ENCODE peak calls at places on chromosomes 3 and 15, in six cellular contexts. Q is HT-29; U is stimulated activated CD8-positive, alpha-beta memory T cell treated with anti-CD3 and anti-CD28 coated beads, Interleukin-12 subunit alpha, Interleukin-12 subunit beta, amount 100 ng/mL, for 4 hours; A is epithelial cell of esophagus; L is gastrocnemius medialis; D is cardiac fibroblast. Z is an unnamed sample.

GRCh38 chr3:159604151-159604581 is 384.5 kb upstream of the IL12A start:
- DNase-seq in Q (no peak), U (no peak), A (peak; percentile 17), L (no peak), D (peak; percentile 69), Z (peak; percentile 61)

GRCh38 chr15:84981711-84982300 is at the start of gene PDE8A:
- DNase-seq in Q (peak; percentile 57), U (no peak), A (peak; percentile 50), L (no peak), D (no peak), Z (peak; percentile 55)

GRCh38 chr15:85414037-85414436 is 33.6 kb downstream of the AKAP13 start:
- DNase-seq in Q (no peak), U (no peak), A (no peak), L (no peak), D (peak; percentile 17), Z (no peak)

GRCh38 chr15:85941186-85941855 is 138.3 kb upstream of the AGBL1 start:
- DNase-seq in Q (peak; percentile 1), U (no peak), A (peak; percentile 40), L (peak; percentile 41), D (no peak), Z (no peak)

GRCh38 chr15:89500397-89501270 is 4.3 kb upstream of the RHCG start:
- DNase-seq in Q (peak; percentile 47), U (no peak), A (peak; percentile 51), L (no peak), D (no peak), Z (no peak)

GRCh38 chr3:47227678-47228077 is 54.9 kb downstream of the KIF9 start:
- DNase-seq in Q (no peak), U (no peak), A (no peak), L (no peak), D (no peak), Z (no peak)

GRCh38 chr15:51038258-51039042 is 56.3 kb downstream of the TNFAIP8L3 start:
- DNase-seq in Q (peak; percentile 56), U (no peak), A (peak; percentile 89), L (no peak), D (no peak), Z (no peak)

GRCh38 chr3:106825962-106826605 is 551.2 kb upstream of the CCDC54 start:
- DNase-seq in Q (no peak), U (no peak), A (peak; percentile 58), L (no peak), D (peak; percentile 85), Z (peak; percentile 61)

GRCh38 chr3:195133462-195133861 is 137.5 kb downstream of the XXYLT1 start:
- DNase-seq in Q (peak; percentile 17), U (no peak), A (peak; percentile 72), L (no peak), D (peak; percentile 87), Z (no peak)

GRCh38 chr15:74207652-74208440 is 5.3 kb upstream of the STRA6 start:
- DNase-seq in Q (no peak), U (no peak), A (no peak), L (no peak), D (no peak), Z (no peak)

GRCh38 chr3:11602886-11603285 is 40.8 kb downstream of the VGLL4 start:
- DNase-seq in Q (no peak), U (no peak), A (no peak), L (no peak), D (no peak), Z (no peak)

GRCh38 chr3:171833775-171834460 is 9.2 kb upstream of the TMEM212 start:
- DNase-seq in Q (peak; percentile 44), U (no peak), A (peak; percentile 51), L (no peak), D (peak; percentile 88), Z (no peak)

GRCh38 chr3:184085389-184085852 is 11.4 kb upstream of the HTR3E start:
- DNase-seq in Q (no peak), U (no peak), A (peak; percentile 95), L (no peak), D (peak; percentile 66), Z (peak; percentile 69)

GRCh38 chr3:129481783-129482332 is 41.8 kb downstream of the IFT122 start:
- DNase-seq in Q (no peak), U (no peak), A (peak; percentile 96), L (no peak), D (peak; percentile 76), Z (no peak)

GRCh38 chr3:98779936-98780335 is 16.8 kb downstream of the ST3GAL6 start:
- DNase-seq in Q (no peak), U (no peak), A (no peak), L (no peak), D (peak; percentile 87), Z (peak; percentile 67)

GRCh38 chr3:124599147-124599765 is 131.0 kb upstream of the UMPS start:
- DNase-seq in Q (no peak), U (no peak), A (no peak), L (no peak), D (no peak), Z (no peak)

GRCh38 chr15:38877471-38877870 is 312.9 kb upstream of the RASGRP1 start:
- DNase-seq in Q (no peak), U (no peak), A (no peak), L (no peak), D (no peak), Z (no peak)

GRCh38 chr15:101359365-101359947 is 64.4 kb upstream of the SNRPA1 start:
- DNase-seq in Q (no peak), U (no peak), A (peak; percentile 92), L (no peak), D (no peak), Z (no peak)

GRCh38 chr15:88256261-88257230 is at the start of gene NTRK3:
- DNase-seq in Q (no peak), U (no peak), A (peak; percentile 6), L (no peak), D (no peak), Z (no peak)

GRCh38 chr3:99630815-99631214 is 7.6 kb upstream of the COL8A1 start:
- DNase-seq in Q (no peak), U (no peak), A (peak; percentile 60), L (no peak), D (no peak), Z (no peak)

GRCh38 chr3:20648294-20648693 is 462.3 kb upstream of the SGO1 start:
- DNase-seq in Q (no peak), U (no peak), A (peak; percentile 86), L (no peak), D (peak; percentile 82), Z (peak; percentile 68)

GRCh38 chr15:50353251-50353998 is 1.6 kb downstream of the GABPB1 start:
- DNase-seq in Q (no peak), U (no peak), A (peak; percentile 73), L (no peak), D (peak; percentile 95), Z (peak; percentile 81)

GRCh38 chr3:58580826-58581327 is 3.7 kb upstream of the FAM107A start:
- DNase-seq in Q (no peak), U (no peak), A (peak; percentile 24), L (no peak), D (no peak), Z (no peak)